ENCODE peak calls at places on chromosome 7, in five cellular contexts. Y, A, E, N and F are unnamed samples.

GRCh38 chr7:11935905-11936304 is 103.9 kb upstream of the THSD7A start:
- DNase-seq in Y (no peak), A (no peak), E (no peak), N (no peak), F (no peak)

GRCh38 chr7:75718390-75719031 is 20.2 kb downstream of the HIP1 start:
- DNase-seq in Y (no peak), A (no peak), E (peak), N (no peak), F (peak)

GRCh38 chr7:28832669-28833068 is 125.5 kb downstream of the TRIL start:
- DNase-seq in Y (no peak), A (no peak), E (no peak), N (no peak), F (no peak)

GRCh38 chr7:55516399-55516798 is 55.9 kb downstream of the VOPP1 start:
- DNase-seq in Y (no peak), A (no peak), E (no peak), N (no peak), F (no peak)

GRCh38 chr7:101299511-101300464 is 21.8 kb downstream of the IFT22 start:
- DNase-seq in Y (no peak), A (no peak), E (no peak), N (no peak), F (no peak)

GRCh38 chr7:71735961-71736556 is 604.1 kb downstream of the GALNT17 start:
- DNase-seq in Y (peak), A (peak), E (peak), N (peak), F (peak)

GRCh38 chr7:150852371-150852905 is at the start of gene AOC1:
- DNase-seq in Y (no peak), A (no peak), E (no peak), N (peak), F (no peak)

GRCh38 chr7:141043621-141044020 is 28.9 kb upstream of the MRPS33 start:
- DNase-seq in Y (no peak), A (no peak), E (no peak), N (no peak), F (no peak)

GRCh38 chr7:156055206-156055822 is 243.1 kb upstream of the SHH start:
- DNase-seq in Y (no peak), A (no peak), E (no peak), N (no peak), F (no peak)

GRCh38 chr7:77903597-77903996 is 105.0 kb downstream of the PHTF2 start:
- DNase-seq in Y (peak), A (no peak), E (no peak), N (no peak), F (no peak)

GRCh38 chr7:34620425-34620824 is 37.6 kb upstream of the NPSR1 start:
- DNase-seq in Y (no peak), A (no peak), E (no peak), N (no peak), F (no peak)

GRCh38 chr7:131012477-131013031 is 278.5 kb upstream of the KLF14 start:
- DNase-seq in Y (no peak), A (no peak), E (no peak), N (no peak), F (no peak)

GRCh38 chr7:13879994-13880686 is 109.3 kb downstream of the ETV1 start:
- DNase-seq in Y (no peak), A (no peak), E (no peak), N (no peak), F (no peak)

GRCh38 chr7:130695840-130696239 is 9.5 kb upstream of the TSGA13 start:
- DNase-seq in Y (peak), A (no peak), E (peak), N (no peak), F (no peak)

GRCh38 chr7:22781230-22781711 is 41.4 kb downstream of the TOMM7 start:
- DNase-seq in Y (no peak), A (no peak), E (no peak), N (no peak), F (no peak)

GRCh38 chr7:158760936-158761335 is 56.3 kb upstream of the NCAPG2 start:
- DNase-seq in Y (no peak), A (no peak), E (no peak), N (no peak), F (no peak)

GRCh38 chr7:90216080-90216674 is 4.6 kb downstream of the STEAP2 start:
- DNase-seq in Y (no peak), A (no peak), E (no peak), N (no peak), F (no peak)
- TF ChIP-seq CTCF in Y (no peak), A (no peak), E (no peak), N (no peak), F (no peak)

GRCh38 chr7:129222064-129222463 is 2.8 kb upstream of the AHCYL2 start:
- DNase-seq in Y (no peak), A (no peak), E (no peak), N (no peak), F (no peak)
- H3K27ac ChIP-seq in Y (no peak), A (no peak), E (no peak), N (no peak), F (no peak)

GRCh38 chr7:106269263-106269961 is 15.4 kb downstream of the NAMPT start:
- DNase-seq in Y (no peak), A (no peak), E (no peak), N (no peak), F (no peak)
- TF ChIP-seq POLR2A in Y (no peak), A (no peak), E (no peak), N (no peak), F (no peak)

GRCh38 chr7:127850195-127850594 is 181.0 kb downstream of the LRRC4 start:
- DNase-seq in Y (no peak), A (no peak), E (no peak), N (no peak), F (no peak)

GRCh38 chr7:127845497-127846214 is 185.6 kb downstream of the LRRC4 start:
- DNase-seq in Y (no peak), A (no peak), E (no peak), N (no peak), F (peak)

GRCh38 chr7:127844707-127845331 is 186.4 kb downstream of the LRRC4 start:
- DNase-seq in Y (no peak), A (peak), E (peak), N (peak), F (peak)

GRCh38 chr7:127848241-127848640 is 183.0 kb downstream of the LRRC4 start:
- DNase-seq in Y (no peak), A (no peak), E (no peak), N (no peak), F (no peak)

GRCh38 chr7:127847641-127848040 is 183.6 kb downstream of the LRRC4 start:
- DNase-seq in Y (no peak), A (no peak), E (no peak), N (no peak), F (no peak)
- TF ChIP-seq CTCF in Y (no peak), A (no peak), E (no peak), N (no peak), F (no peak)

GRCh38 chr7:136183981-136184380 is 206.8 kb upstream of the MTPN start:
- DNase-seq in Y (no peak), A (no peak), E (no peak), N (no peak), F (no peak)

GRCh38 chr7:136180984-136181383 is 203.8 kb upstream of the MTPN start:
- DNase-seq in Y (no peak), A (no peak), E (no peak), N (no peak), F (no peak)

GRCh38 chr7:136179154-136179553 is 202.0 kb upstream of the MTPN start:
- DNase-seq in Y (no peak), A (no peak), E (no peak), N (no peak), F (no peak)

GRCh38 chr7:136184719-136185118 is 207.6 kb upstream of the MTPN start:
- DNase-seq in Y (no peak), A (no peak), E (no peak), N (no peak), F (no peak)

GRCh38 chr7:136179829-136180721 is 202.9 kb upstream of the MTPN start:
- DNase-seq in Y (no peak), A (no peak), E (no peak), N (no peak), F (no peak)
- H3K27ac ChIP-seq in Y (no peak), A (no peak), E (no peak), N (no peak), F (no peak)

GRCh38 chr7:139133335-139134139 is 24.0 kb upstream of the ZC3HAV1 start:
- DNase-seq in Y (peak), A (peak), E (peak), N (peak), F (peak)
- TF ChIP-seq POLR2A in Y (peak), A (no peak), E (no peak), N (no peak), F (no peak)